ENCODE peak calls at places on chromosomes 7 and 10, in four cellular contexts. E is ovary, X is left ventricle myocardium inferior, W is tibial nerve. Q is an unnamed sample. For H3K36me3, the result is how much of the 10 kb centered on the place peaks cover.

GRCh38 chr10:117534321-117535044 is 8.1 kb upstream of the EMX2 start:
- DNase-seq in E (no peak), X (no peak), W (no peak), Q (no peak)

GRCh38 chr7:5692845-5693278 is 88.6 kb downstream of the RNF216 start:
- DNase-seq in E (no peak), X (no peak), W (no peak), Q (no peak)

GRCh38 chr10:11684717-11685645 is 57.2 kb upstream of the ECHDC3 start:
- DNase-seq in E (peak), X (peak), W (no peak), Q (peak)

GRCh38 chr10:91185239-91185875 is 35.1 kb upstream of the PCGF5 start:
- DNase-seq in E (no peak), X (no peak), W (no peak), Q (no peak)

GRCh38 chr10:123475466-123475865 is 190.7 kb upstream of the GPR26 start:
- DNase-seq in E (no peak), X (no peak), W (no peak), Q (no peak)

GRCh38 chr10:63265646-63266207 is 132.6 kb downstream of the NRBF2 start:
- DNase-seq in E (no peak), X (no peak), W (no peak), Q (no peak)

GRCh38 chr10:53487019-53487983 is 714.7 kb upstream of the MBL2 start:
- DNase-seq in E (no peak), X (no peak), W (no peak), Q (no peak)

GRCh38 chr7:44227911-44228310 is 27.1 kb downstream of the YKT6 start:
- DNase-seq in E (no peak), X (no peak), W (no peak), Q (no peak)

GRCh38 chr7:22845221-22845844 is 22.7 kb upstream of the TOMM7 start:
- DNase-seq in E (no peak), X (no peak), W (no peak), Q (peak)

GRCh38 chr7:134278502-134279153 is 38.1 kb downstream of the SLC35B4 start:
- DNase-seq in E (no peak), X (no peak), W (no peak), Q (no peak)

GRCh38 chr7:18402488-18403183 is 92.9 kb upstream of the HDAC9 start:
- DNase-seq in E (no peak), X (no peak), W (no peak), Q (no peak)

GRCh38 chr10:58389024-58389423 is 3.8 kb downstream of the TFAM start:
- DNase-seq in E (no peak), X (no peak), W (no peak), Q (no peak)
- H3K36me3 ChIP-seq in E (under half), X (half or more), W (under half), Q (under half)

DNA sequence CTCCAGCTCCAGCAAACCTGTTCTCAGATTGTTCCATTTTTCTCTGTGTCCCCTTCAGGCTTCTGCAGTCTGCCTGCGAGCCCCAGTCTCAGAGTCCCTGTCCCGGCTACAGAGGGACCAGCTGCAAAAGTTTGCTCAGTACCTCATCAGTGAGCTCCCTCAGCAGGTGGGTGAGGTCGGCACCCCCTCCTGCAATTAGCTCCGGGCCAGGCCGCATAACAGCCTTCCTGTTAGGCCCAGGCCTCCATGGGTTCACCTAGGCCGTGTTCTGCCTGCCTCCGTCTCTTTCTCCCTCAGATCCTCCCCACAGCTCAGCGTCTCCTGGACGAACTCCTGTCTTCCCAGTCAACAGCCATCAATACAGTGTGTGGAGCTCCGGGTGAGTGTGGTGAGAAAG is 4.3 kb downstream of the ZSWIM8 start:
- DNase-seq in E (no peak), X (no peak), W (no peak), Q (no peak)
- H3K36me3 ChIP-seq in E (under half), X (half or more), W (half or more), Q (half or more)

GRCh38 chr10:131271195-131271880 is 40.2 kb downstream of the TCERG1L start:
- DNase-seq in E (no peak), X (no peak), W (no peak), Q (peak)

GRCh38 chr10:131273476-131273875 is 38.0 kb downstream of the TCERG1L start:
- DNase-seq in E (no peak), X (no peak), W (no peak), Q (peak)

GRCh38 chr10:131274133-131274880 is 37.2 kb downstream of the TCERG1L start:
- DNase-seq in E (no peak), X (no peak), W (no peak), Q (peak)

GRCh38 chr10:131271966-131272365 is 39.6 kb downstream of the TCERG1L start:
- DNase-seq in E (no peak), X (no peak), W (no peak), Q (peak)

DNA sequence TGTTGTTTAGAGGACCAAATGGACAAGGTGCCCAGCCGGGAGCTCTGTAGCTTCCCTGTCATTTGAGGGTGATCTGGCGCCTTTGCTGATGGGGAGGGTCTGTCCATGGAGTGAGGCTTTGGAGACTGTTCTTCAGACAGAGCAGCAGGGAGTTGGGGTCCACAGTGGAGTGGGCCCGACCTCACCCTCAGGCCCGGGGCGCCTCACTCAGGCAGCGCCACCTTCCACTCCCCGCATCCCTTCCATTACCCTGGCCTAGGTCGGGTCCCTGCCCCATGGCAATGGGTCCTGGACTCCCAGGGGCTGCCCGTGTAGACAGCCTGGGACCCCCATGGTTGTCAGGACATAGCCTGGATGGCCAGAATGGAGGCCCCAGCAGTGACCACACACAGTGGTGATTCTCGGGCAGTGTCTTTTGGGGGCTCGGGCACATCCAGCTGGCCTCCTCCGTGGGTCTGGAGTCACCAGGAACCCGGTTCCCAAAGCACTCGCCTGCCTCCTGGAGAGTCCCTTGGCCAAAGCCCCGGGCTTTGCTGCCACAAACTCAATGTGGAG is 38.5 kb downstream of the TCERG1L start:
- DNase-seq in E (no peak), X (no peak), W (no peak), Q (peak)
- H3K36me3 ChIP-seq in E (under half), X (under half), W (under half), Q (under half)

GRCh38 chr7:2379161-2379560 is 24.2 kb upstream of the CHST12 start:
- DNase-seq in E (no peak), X (no peak), W (no peak), Q (no peak)
- H3K36me3 ChIP-seq in E (under half), X (half or more), W (half or more), Q (half or more)

GRCh38 chr7:48094861-48095293 is 5.8 kb downstream of the UPP1 start:
- DNase-seq in E (no peak), X (no peak), W (no peak), Q (no peak)
- H3K36me3 ChIP-seq in E (under half), X (half or more), W (half or more), Q (under half)

Q was measured in right atrium auricular region.